ENCODE peak calls at places on chromosomes 1 and 21, in nine cellular contexts. C, G, B, E, W, X, T, R and I are unnamed samples.

GRCh38 chr21:40049959-40050290 is 182.7 kb downstream of the PCP4 start:
- DNase-seq in C (no peak), G (no peak), B (no peak), E (no peak), W (no peak), X (peak), T (no peak), R (no peak), I (no peak)

GRCh38 chr1:223683586-223684487 is 18.3 kb upstream of the CAPN8 start:
- DNase-seq in C (peak), G (peak), B (peak), E (no peak), W (no peak), X (peak), T (peak), R (peak), I (peak)

GRCh38 chr1:98929456-98929855 is 75.2 kb downstream of the PLPPR5 start:
- DNase-seq in C (no peak), G (no peak), B (no peak), E (no peak), W (no peak), X (no peak), T (no peak), R (no peak), I (no peak)

GRCh38 chr21:16908087-16908486 is 604.8 kb upstream of the CXADR start:
- DNase-seq in C (peak), G (no peak), B (no peak), E (no peak), W (no peak), X (no peak), T (no peak), R (peak), I (no peak)

GRCh38 chr1:91070274-91070673 is 48.4 kb upstream of the ZNF644 start:
- DNase-seq in C (no peak), G (no peak), B (no peak), E (no peak), W (no peak), X (no peak), T (no peak), R (no peak), I (no peak)

GRCh38 chr21:31658053-31658452 is 1.4 kb upstream of the SOD1 start:
- DNase-seq in C (no peak), G (no peak), B (no peak), E (no peak), W (no peak), X (no peak), T (no peak), R (peak), I (peak)

GRCh38 chr1:6634278-6635052 is 9.8 kb downstream of the THAP3 start:
- DNase-seq in C (peak), G (peak), B (peak), E (no peak), W (no peak), X (peak), T (no peak), R (peak), I (peak)

GRCh38 chr1:154326546-154327465 is 1.5 kb downstream of the ATP8B2 start:
- DNase-seq in C (peak), G (peak), B (peak), E (no peak), W (no peak), X (no peak), T (peak), R (peak), I (peak)

GRCh38 chr21:44914176-44914874 is 6.4 kb downstream of the ITGB2 start:
- DNase-seq in C (no peak), G (no peak), B (no peak), E (no peak), W (no peak), X (no peak), T (no peak), R (no peak), I (no peak)

GRCh38 chr1:26478159-26478558 is 5.9 kb downstream of the HMGN2 start:
- DNase-seq in C (no peak), G (no peak), B (no peak), E (no peak), W (no peak), X (no peak), T (no peak), R (no peak), I (no peak)

GRCh38 chr1:153277852-153278251 is 18.4 kb downstream of the LORICRIN start:
- DNase-seq in C (no peak), G (no peak), B (no peak), E (no peak), W (peak), X (peak), T (peak), R (peak), I (peak)

GRCh38 chr1:158547533-158547932 is 6.7 kb downstream of the OR6Y1 start:
- DNase-seq in C (no peak), G (no peak), B (no peak), E (no peak), W (no peak), X (no peak), T (no peak), R (no peak), I (no peak)

GRCh38 chr1:30085814-30086770 is 637.3 kb downstream of the MATN1 start:
- DNase-seq in C (peak), G (peak), B (peak), E (peak), W (no peak), X (peak), T (no peak), R (peak), I (peak)

GRCh38 chr1:32755810-32756159 is 53.2 kb upstream of the SYNC start:
- DNase-seq in C (no peak), G (no peak), B (no peak), E (no peak), W (no peak), X (peak), T (no peak), R (no peak), I (no peak)

GRCh38 chr1:181126871-181127587 is 38.5 kb downstream of the IER5 start:
- DNase-seq in C (no peak), G (no peak), B (no peak), E (no peak), W (no peak), X (peak), T (peak), R (peak), I (no peak)

GRCh38 chr1:68191717-68192116 is 40.6 kb downstream of the WLS start:
- DNase-seq in C (no peak), G (no peak), B (no peak), E (no peak), W (no peak), X (no peak), T (no peak), R (no peak), I (no peak)

GRCh38 chr1:109874445-109874844 is 36.2 kb upstream of the CSF1 start:
- DNase-seq in C (no peak), G (peak), B (no peak), E (no peak), W (no peak), X (no peak), T (no peak), R (no peak), I (no peak)

GRCh38 chr1:103284270-103284669 is 175.9 kb upstream of the COL11A1 start:
- DNase-seq in C (peak), G (no peak), B (peak), E (no peak), W (no peak), X (no peak), T (no peak), R (no peak), I (no peak)

GRCh38 chr1:226873771-226874578 is 3.6 kb downstream of the PSEN2 start:
- DNase-seq in C (no peak), G (no peak), B (no peak), E (no peak), W (no peak), X (peak), T (no peak), R (no peak), I (peak)

GRCh38 chr1:204814146-204814884 is 56.3 kb upstream of the NFASC start:
- DNase-seq in C (no peak), G (no peak), B (no peak), E (no peak), W (no peak), X (no peak), T (no peak), R (no peak), I (no peak)

DNA sequence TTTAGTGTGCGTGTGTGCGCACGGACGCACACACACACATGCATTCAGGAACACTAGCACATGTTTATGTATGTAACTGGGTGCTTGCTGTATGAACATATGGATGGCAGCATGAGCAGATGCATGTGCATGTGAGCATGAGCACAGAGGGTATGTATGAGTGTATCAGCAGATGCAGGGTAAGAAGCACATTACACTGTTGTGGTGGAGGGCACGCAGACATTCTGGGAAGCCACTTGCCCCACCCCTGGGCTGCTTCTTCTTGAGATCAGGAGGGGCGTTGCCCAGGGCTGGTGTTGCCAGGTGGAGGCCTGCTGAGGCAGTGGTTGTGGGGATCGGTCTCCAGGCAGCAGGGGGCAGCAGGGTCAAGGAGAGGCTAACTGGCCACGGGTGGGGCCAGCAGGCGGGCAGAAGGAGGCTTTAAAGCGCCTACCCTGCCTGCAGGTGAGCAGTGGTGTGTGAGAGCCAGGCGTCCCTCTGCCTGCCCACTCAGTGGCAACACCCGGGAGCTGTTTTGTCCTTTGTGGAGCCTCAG is 3.9 kb upstream of the P3R3URF start:
- DNase-seq in C (no peak), G (no peak), B (no peak), E (peak), W (peak), X (peak), T (no peak), R (peak), I (peak)
- H3K9ac ChIP-seq in C (no peak), G (no peak), B (no peak), E (no peak), W (peak), X (no peak), T (no peak), R (peak), I (peak)

GRCh38 chr21:25508364-25508763 is 98.9 kb downstream of the MRPL39 start:
- DNase-seq in C (peak), G (no peak), B (peak), E (no peak), W (no peak), X (no peak), T (no peak), R (no peak), I (no peak)

GRCh38 chr21:25509862-25510261 is 97.4 kb downstream of the MRPL39 start:
- DNase-seq in C (no peak), G (no peak), B (no peak), E (no peak), W (no peak), X (no peak), T (no peak), R (no peak), I (no peak)

GRCh38 chr21:25506268-25506667 is 101.0 kb downstream of the MRPL39 start:
- DNase-seq in C (no peak), G (no peak), B (no peak), E (no peak), W (no peak), X (no peak), T (no peak), R (no peak), I (no peak)

GRCh38 chr21:25506887-25507286 is 100.4 kb downstream of the MRPL39 start:
- DNase-seq in C (peak), G (no peak), B (peak), E (no peak), W (no peak), X (no peak), T (no peak), R (peak), I (no peak)

GRCh38 chr21:25507522-25507921 is 99.8 kb downstream of the MRPL39 start:
- DNase-seq in C (no peak), G (no peak), B (peak), E (no peak), W (no peak), X (no peak), T (no peak), R (peak), I (no peak)
- TF ChIP-seq CTCF in C (no peak), G (no peak), B (peak), E (no peak), W (peak), X (peak), T (no peak), R (peak), I (no peak)

GRCh38 chr1:21020151-21020550 is 156.5 kb downstream of the EIF4G3 start:
- DNase-seq in C (peak), G (no peak), B (peak), E (no peak), W (no peak), X (no peak), T (no peak), R (no peak), I (no peak)

GRCh38 chr1:21021311-21021710 is 155.4 kb downstream of the EIF4G3 start:
- DNase-seq in C (peak), G (no peak), B (no peak), E (no peak), W (no peak), X (no peak), T (no peak), R (no peak), I (no peak)

GRCh38 chr1:21018673-21019072 is 158.0 kb downstream of the EIF4G3 start:
- DNase-seq in C (no peak), G (no peak), B (no peak), E (no peak), W (no peak), X (no peak), T (no peak), R (no peak), I (no peak)

GRCh38 chr1:21024918-21025317 is 151.8 kb downstream of the EIF4G3 start:
- DNase-seq in C (no peak), G (no peak), B (no peak), E (no peak), W (no peak), X (no peak), T (no peak), R (no peak), I (no peak)

GRCh38 chr1:21022279-21023040 is 154.2 kb downstream of the EIF4G3 start:
- DNase-seq in C (peak), G (peak), B (peak), E (no peak), W (peak), X (no peak), T (peak), R (peak), I (peak)
- H3K4me3 ChIP-seq in C (peak), G (peak), B (no peak), E (no peak), W (peak), X (peak), T (peak), R (peak), I (no peak)

DNA sequence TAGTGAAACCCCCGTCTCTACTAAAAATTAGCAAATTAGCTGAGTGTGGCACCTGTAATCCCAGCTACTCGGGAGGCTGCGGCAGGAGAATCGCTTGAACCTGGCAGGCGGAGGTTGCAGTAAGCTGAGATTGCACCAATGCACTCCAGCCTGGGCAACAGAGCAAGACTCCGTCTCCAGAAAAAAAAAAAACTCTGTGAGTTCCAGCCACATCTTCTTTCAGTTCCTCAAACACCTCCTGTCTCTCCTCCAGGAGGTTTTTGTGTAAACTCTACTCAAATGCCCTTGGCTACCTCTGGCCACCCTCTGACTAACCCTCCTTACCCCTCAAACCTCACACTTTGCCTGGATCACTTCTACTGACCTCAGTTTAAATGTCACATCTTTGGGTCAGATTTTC is 38.1 kb downstream of the RCSD1 start:
- DNase-seq in C (no peak), G (no peak), B (no peak), E (no peak), W (no peak), X (no peak), T (no peak), R (no peak), I (no peak)
- H3K9ac ChIP-seq in C (no peak), G (no peak), B (no peak), E (no peak), W (no peak), X (no peak), T (no peak), R (no peak), I (no peak)

GRCh38 chr1:1034438-1034759 is 14.5 kb downstream of the AGRN start:
- DNase-seq in C (no peak), G (no peak), B (no peak), E (no peak), W (no peak), X (peak), T (no peak), R (no peak), I (no peak)

GRCh38 chr1:1033731-1034437 is 14.0 kb downstream of the AGRN start:
- DNase-seq in C (no peak), G (no peak), B (no peak), E (no peak), W (no peak), X (peak), T (no peak), R (no peak), I (no peak)

GRCh38 chr1:1033009-1033587 is 13.2 kb downstream of the AGRN start:
- DNase-seq in C (peak), G (peak), B (peak), E (peak), W (no peak), X (peak), T (peak), R (no peak), I (peak)

GRCh38 chr1:1031659-1032245 is 11.8 kb downstream of the AGRN start:
- DNase-seq in C (no peak), G (no peak), B (no peak), E (no peak), W (no peak), X (no peak), T (no peak), R (no peak), I (no peak)

DNA sequence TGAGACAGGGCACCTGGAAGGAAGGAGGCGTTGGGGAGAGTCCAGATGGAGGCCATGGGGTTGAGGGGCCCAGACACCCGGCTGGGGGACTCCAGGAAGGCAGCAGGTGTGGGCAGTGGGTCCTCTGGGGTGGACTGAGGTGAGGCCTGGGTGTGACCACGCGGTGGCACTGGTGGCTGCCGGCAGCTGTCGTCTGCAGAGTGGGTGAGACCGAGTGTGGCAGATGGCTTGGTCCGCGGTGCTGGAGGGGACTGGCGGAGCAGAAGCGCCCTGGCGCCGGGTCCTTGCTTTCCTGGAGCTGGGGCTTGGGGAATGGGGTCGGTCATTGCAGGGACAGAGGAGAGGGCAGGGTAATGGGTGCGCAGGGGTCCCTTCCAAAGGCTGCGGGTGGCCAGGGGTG is 12.5 kb downstream of the AGRN start:
- DNase-seq in C (no peak), G (no peak), B (no peak), E (no peak), W (no peak), X (peak), T (no peak), R (no peak), I (no peak)
- TF ChIP-seq CTCF in C (no peak), G (no peak), B (no peak), E (no peak), W (no peak), X (no peak), T (no peak), R (no peak), I (no peak)

GRCh38 chr1:209937996-209938959 is at the start of gene SYT14:
- DNase-seq in C (peak), G (peak), B (peak), E (peak), W (no peak), X (peak), T (peak), R (peak), I (no peak)
- H3K4me3 ChIP-seq in C (peak), G (peak), B (peak), E (peak), W (no peak), X (peak), T (peak), R (peak), I (no peak)